ENCODE peak calls at places on chromosomes 13 and 19, in six cellular contexts. One of them, this sample, is unnamed.

GRCh38 chr19:49395581-49396407 is 7.7 kb downstream of the KASH5 start:
- DNase-seq in heart right ventricle: no peak
- DNase-seq in astrocyte: no peak
- DNase-seq in breast epithelium: no peak
- DNase-seq in PC-9: no peak
- DNase-seq in psoas muscle: no peak
- DNase-seq in this sample: no peak

GRCh38 chr19:20422616-20423205 is 142.9 kb downstream of the ZNF737 start:
- DNase-seq in heart right ventricle: peak
- DNase-seq in astrocyte: no peak
- DNase-seq in breast epithelium: no peak
- DNase-seq in PC-9: no peak
- DNase-seq in psoas muscle: no peak
- DNase-seq in this sample: no peak

GRCh38 chr19:13022111-13022858 is 27.0 kb downstream of the NFIX start:
- DNase-seq in heart right ventricle: peak
- DNase-seq in astrocyte: peak
- DNase-seq in breast epithelium: no peak
- DNase-seq in PC-9: no peak
- DNase-seq in psoas muscle: peak
- DNase-seq in this sample: no peak

GRCh38 chr13:98252931-98253470 is 75.9 kb upstream of the RNF113B start:
- DNase-seq in heart right ventricle: no peak
- DNase-seq in astrocyte: peak
- DNase-seq in breast epithelium: no peak
- DNase-seq in PC-9: no peak
- DNase-seq in psoas muscle: no peak
- DNase-seq in this sample: no peak

GRCh38 chr19:46892252-46893179 is 31.7 kb downstream of the ARHGAP35 start:
- DNase-seq in heart right ventricle: no peak
- DNase-seq in astrocyte: no peak
- DNase-seq in breast epithelium: no peak
- DNase-seq in PC-9: no peak
- DNase-seq in psoas muscle: no peak
- DNase-seq in this sample: no peak

GRCh38 chr19:49142866-49143335 is 12.3 kb downstream of the HRC start:
- DNase-seq in heart right ventricle: peak
- DNase-seq in astrocyte: peak
- DNase-seq in breast epithelium: peak
- DNase-seq in PC-9: peak
- DNase-seq in psoas muscle: peak
- DNase-seq in this sample: peak

GRCh38 chr13:79475569-79475968 is 5.4 kb upstream of the NDFIP2 start:
- DNase-seq in heart right ventricle: no peak
- DNase-seq in astrocyte: no peak
- DNase-seq in breast epithelium: no peak
- DNase-seq in PC-9: no peak
- DNase-seq in psoas muscle: no peak
- DNase-seq in this sample: no peak

GRCh38 chr13:39037410-39037879 is 444 bp downstream of the PROSER1 start:
- DNase-seq in heart right ventricle: no peak
- DNase-seq in astrocyte: no peak
- DNase-seq in breast epithelium: no peak
- DNase-seq in PC-9: no peak
- DNase-seq in psoas muscle: no peak
- DNase-seq in this sample: no peak

GRCh38 chr13:46168341-46168740 is 13.6 kb downstream of the LCP1 start:
- DNase-seq in heart right ventricle: no peak
- DNase-seq in astrocyte: no peak
- DNase-seq in breast epithelium: no peak
- DNase-seq in PC-9: no peak
- DNase-seq in psoas muscle: no peak
- DNase-seq in this sample: no peak

GRCh38 chr13:42973581-42973980 is 18.5 kb downstream of the EPSTI1 start:
- DNase-seq in heart right ventricle: no peak
- DNase-seq in astrocyte: no peak
- DNase-seq in breast epithelium: no peak
- DNase-seq in PC-9: no peak
- DNase-seq in psoas muscle: no peak
- DNase-seq in this sample: no peak

GRCh38 chr13:44429311-44429710 is 55.7 kb downstream of the SERP2 start:
- DNase-seq in heart right ventricle: no peak
- DNase-seq in astrocyte: no peak
- DNase-seq in breast epithelium: no peak
- DNase-seq in PC-9: no peak
- DNase-seq in psoas muscle: no peak
- DNase-seq in this sample: no peak
- H3K27ac ChIP-seq in heart right ventricle: no peak
- H3K27ac ChIP-seq in astrocyte: no peak
- H3K27ac ChIP-seq in breast epithelium: no peak
- H3K27ac ChIP-seq in PC-9: no peak
- H3K27ac ChIP-seq in psoas muscle: peak
- H3K27ac ChIP-seq in this sample: no peak

GRCh38 chr19:55193481-55193880 is 13.4 kb upstream of the SYT5 start:
- DNase-seq in heart right ventricle: no peak
- DNase-seq in astrocyte: no peak
- DNase-seq in breast epithelium: no peak
- DNase-seq in PC-9: no peak
- DNase-seq in psoas muscle: no peak
- DNase-seq in this sample: peak
- H3K27ac ChIP-seq in heart right ventricle: no peak
- H3K27ac ChIP-seq in astrocyte: no peak
- H3K27ac ChIP-seq in breast epithelium: peak
- H3K27ac ChIP-seq in PC-9: no peak
- H3K27ac ChIP-seq in psoas muscle: no peak
- H3K27ac ChIP-seq in this sample: no peak

DNA sequence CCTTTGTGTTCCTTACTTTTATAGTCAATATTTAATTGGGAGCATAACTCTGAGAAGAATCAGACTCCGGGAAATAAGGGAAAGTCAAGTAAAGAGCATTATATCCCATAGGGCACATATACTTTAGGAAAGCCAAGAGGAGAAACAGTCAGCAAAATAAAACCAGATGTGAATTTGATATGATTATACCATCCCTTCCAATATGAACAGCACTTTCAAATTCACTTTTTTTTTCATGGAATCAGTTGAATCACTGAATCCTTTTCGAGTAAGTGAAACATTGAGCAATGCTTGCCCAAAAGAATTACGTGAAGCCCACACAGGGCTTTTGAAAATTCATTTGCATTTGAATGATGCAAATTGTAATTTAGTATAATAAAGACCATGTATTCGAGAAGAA is 112.5 kb downstream of the KCTD12 start:
- DNase-seq in heart right ventricle: no peak
- DNase-seq in astrocyte: no peak
- DNase-seq in breast epithelium: no peak
- DNase-seq in PC-9: no peak
- DNase-seq in psoas muscle: no peak
- DNase-seq in this sample: no peak
- H3K27ac ChIP-seq in heart right ventricle: no peak
- H3K27ac ChIP-seq in astrocyte: no peak
- H3K27ac ChIP-seq in breast epithelium: peak
- H3K27ac ChIP-seq in PC-9: no peak
- H3K27ac ChIP-seq in psoas muscle: no peak
- H3K27ac ChIP-seq in this sample: no peak

GRCh38 chr19:29668746-29669609 is 3.7 kb downstream of the PLEKHF1 start:
- DNase-seq in heart right ventricle: no peak
- DNase-seq in astrocyte: no peak
- DNase-seq in breast epithelium: peak
- DNase-seq in PC-9: no peak
- DNase-seq in psoas muscle: no peak
- DNase-seq in this sample: no peak
- H3K27ac ChIP-seq in heart right ventricle: peak
- H3K27ac ChIP-seq in astrocyte: no peak
- H3K27ac ChIP-seq in breast epithelium: peak
- H3K27ac ChIP-seq in PC-9: no peak
- H3K27ac ChIP-seq in psoas muscle: peak
- H3K27ac ChIP-seq in this sample: no peak

GRCh38 chr19:823565-824121 is 1.9 kb upstream of the PLPPR3 start:
- DNase-seq in heart right ventricle: no peak
- DNase-seq in astrocyte: no peak
- DNase-seq in breast epithelium: peak
- DNase-seq in PC-9: no peak
- DNase-seq in psoas muscle: no peak
- DNase-seq in this sample: no peak

GRCh38 chr19:821228-821975 is at the start of gene PLPPR3:
- DNase-seq in heart right ventricle: no peak
- DNase-seq in astrocyte: no peak
- DNase-seq in breast epithelium: no peak
- DNase-seq in PC-9: no peak
- DNase-seq in psoas muscle: no peak
- DNase-seq in this sample: no peak

GRCh38 chr19:824885-825284 is 2.8 kb upstream of the AZU1 start:
- DNase-seq in heart right ventricle: no peak
- DNase-seq in astrocyte: no peak
- DNase-seq in breast epithelium: no peak
- DNase-seq in PC-9: no peak
- DNase-seq in psoas muscle: no peak
- DNase-seq in this sample: no peak

GRCh38 chr19:825897-826640 is 1.6 kb upstream of the AZU1 start:
- DNase-seq in heart right ventricle: no peak
- DNase-seq in astrocyte: no peak
- DNase-seq in breast epithelium: no peak
- DNase-seq in PC-9: no peak
- DNase-seq in psoas muscle: no peak
- DNase-seq in this sample: no peak

GRCh38 chr19:821976-822773 is 420 bp upstream of the PLPPR3 start:
- DNase-seq in heart right ventricle: no peak
- DNase-seq in astrocyte: no peak
- DNase-seq in breast epithelium: no peak
- DNase-seq in PC-9: no peak
- DNase-seq in psoas muscle: no peak
- DNase-seq in this sample: no peak
- H3K27ac ChIP-seq in heart right ventricle: no peak
- H3K27ac ChIP-seq in astrocyte: no peak
- H3K27ac ChIP-seq in breast epithelium: peak
- H3K27ac ChIP-seq in PC-9: no peak
- H3K27ac ChIP-seq in psoas muscle: no peak
- H3K27ac ChIP-seq in this sample: no peak

GRCh38 chr13:113407103-113407530 is 43.2 kb upstream of the GRTP1 start:
- DNase-seq in heart right ventricle: no peak
- DNase-seq in astrocyte: no peak
- DNase-seq in breast epithelium: no peak
- DNase-seq in PC-9: no peak
- DNase-seq in psoas muscle: no peak
- DNase-seq in this sample: no peak
- H3K27ac ChIP-seq in heart right ventricle: no peak
- H3K27ac ChIP-seq in astrocyte: no peak
- H3K27ac ChIP-seq in breast epithelium: no peak
- H3K27ac ChIP-seq in PC-9: no peak
- H3K27ac ChIP-seq in psoas muscle: peak
- H3K27ac ChIP-seq in this sample: no peak

DNA sequence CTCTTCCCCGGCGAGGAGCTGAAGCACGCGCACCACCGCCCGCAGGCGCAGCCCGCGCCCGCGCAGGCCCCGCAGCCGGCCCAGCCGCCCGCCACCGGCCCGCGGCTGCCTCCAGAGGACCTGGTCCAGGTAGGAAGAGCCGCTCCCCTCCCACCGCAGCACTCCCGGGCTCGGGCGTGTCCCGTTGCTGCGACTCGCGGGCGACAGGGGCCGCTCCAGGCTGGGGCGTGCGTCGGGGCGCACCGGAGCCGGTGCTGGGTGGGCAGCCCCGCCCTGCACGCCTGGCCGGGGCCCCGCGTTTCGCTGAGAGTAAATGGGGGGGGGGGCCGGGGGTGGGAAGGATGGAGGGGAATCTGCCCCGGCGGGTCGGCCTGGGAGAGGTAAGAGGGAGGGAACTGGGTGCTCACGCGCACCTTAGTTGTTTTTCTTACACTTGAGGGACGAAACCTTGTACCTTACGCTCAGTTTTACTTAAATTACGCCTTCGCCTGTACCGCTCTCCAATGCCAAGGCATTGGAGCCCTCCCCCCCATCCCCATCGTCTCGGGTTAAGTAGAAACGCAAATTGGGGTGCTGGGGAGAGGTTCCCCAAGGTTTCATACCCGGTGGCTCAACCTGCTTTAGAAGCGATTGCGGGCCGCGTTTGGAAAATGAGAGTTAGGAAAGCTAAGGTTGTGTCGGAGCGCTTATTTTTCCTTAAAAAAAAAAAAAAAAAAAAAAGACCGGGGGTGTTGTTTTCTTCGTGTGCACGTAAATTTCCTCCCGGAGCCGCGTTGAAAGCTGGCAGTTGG is 850 bp downstream of the KLF5 start:
- DNase-seq in heart right ventricle: peak
- DNase-seq in astrocyte: no peak
- DNase-seq in breast epithelium: peak
- DNase-seq in PC-9: peak
- DNase-seq in psoas muscle: peak
- DNase-seq in this sample: peak
- H3K27ac ChIP-seq in heart right ventricle: peak
- H3K27ac ChIP-seq in astrocyte: peak
- H3K27ac ChIP-seq in breast epithelium: peak
- H3K27ac ChIP-seq in PC-9: peak
- H3K27ac ChIP-seq in psoas muscle: peak
- H3K27ac ChIP-seq in this sample: peak

GRCh38 chr13:60312851-60313505 is 84.0 kb upstream of the TDRD3 start:
- DNase-seq in heart right ventricle: no peak
- DNase-seq in astrocyte: peak
- DNase-seq in breast epithelium: no peak
- DNase-seq in PC-9: no peak
- DNase-seq in psoas muscle: no peak
- DNase-seq in this sample: no peak
- H3K27ac ChIP-seq in heart right ventricle: no peak
- H3K27ac ChIP-seq in astrocyte: no peak
- H3K27ac ChIP-seq in breast epithelium: no peak
- H3K27ac ChIP-seq in PC-9: no peak
- H3K27ac ChIP-seq in psoas muscle: no peak
- H3K27ac ChIP-seq in this sample: no peak

This sample was measured in caudate nucleus.